ENCODE peak calls at places on chromosomes 6 and 20, in four cellular contexts. One of them, this sample, is unnamed. For H3K9me3 and H3K4me1, the result is how much of the 10 kb centered on the place peaks cover.

GRCh38 chr6:107674995-107675738 is 148.9 kb downstream of the SCML4 start:
- DNase-seq in CD8-positive, alpha-beta memory T cell: peak
- DNase-seq in neuronal stem cell: peak
- DNase-seq in lower lobe of right lung: peak
- DNase-seq in this sample: peak

GRCh38 chr6:7077856-7078255 is 29.9 kb upstream of the RREB1 start:
- DNase-seq in CD8-positive, alpha-beta memory T cell: no peak
- DNase-seq in lower lobe of right lung: no peak
- DNase-seq in neuronal stem cell: no peak
- DNase-seq in this sample: no peak

GRCh38 chr6:116682334-116682712 is 1.3 kb downstream of the KPNA5 start:
- DNase-seq in neuronal stem cell: no peak
- DNase-seq in lower lobe of right lung: no peak
- DNase-seq in CD8-positive, alpha-beta memory T cell: peak
- DNase-seq in this sample: no peak

GRCh38 chr20:64158346-64159285 is 5.6 kb upstream of the MYT1 start:
- DNase-seq in neuronal stem cell: no peak
- DNase-seq in lower lobe of right lung: peak
- DNase-seq in CD8-positive, alpha-beta memory T cell: no peak
- DNase-seq in this sample: peak

GRCh38 chr20:45798935-45799642 is 7.3 kb downstream of the DNTTIP1 start:
- DNase-seq in lower lobe of right lung: peak
- DNase-seq in neuronal stem cell: peak
- DNase-seq in CD8-positive, alpha-beta memory T cell: peak
- DNase-seq in this sample: peak

GRCh38 chr6:34644716-34645115 is 51.9 kb downstream of the ILRUN start:
- DNase-seq in neuronal stem cell: no peak
- DNase-seq in lower lobe of right lung: no peak
- DNase-seq in CD8-positive, alpha-beta memory T cell: no peak
- DNase-seq in this sample: no peak

GRCh38 chr6:146884728-146885127 is 286.0 kb downstream of the ADGB start:
- DNase-seq in neuronal stem cell: no peak
- DNase-seq in CD8-positive, alpha-beta memory T cell: no peak
- DNase-seq in lower lobe of right lung: no peak
- DNase-seq in this sample: no peak

GRCh38 chr6:45576648-45577624 is 199.2 kb upstream of the SUPT3H start:
- DNase-seq in CD8-positive, alpha-beta memory T cell: no peak
- DNase-seq in neuronal stem cell: no peak
- DNase-seq in lower lobe of right lung: peak
- DNase-seq in this sample: peak

GRCh38 chr6:2216794-2217383 is 28.5 kb downstream of the GMDS start:
- DNase-seq in CD8-positive, alpha-beta memory T cell: no peak
- DNase-seq in neuronal stem cell: no peak
- DNase-seq in lower lobe of right lung: no peak
- DNase-seq in this sample: no peak

GRCh38 chr6:131914234-131914633 is 36.9 kb downstream of the CCN2 start:
- DNase-seq in neuronal stem cell: no peak
- DNase-seq in lower lobe of right lung: no peak
- DNase-seq in CD8-positive, alpha-beta memory T cell: no peak
- DNase-seq in this sample: no peak

GRCh38 chr6:12844284-12845223 is 128.0 kb downstream of the PHACTR1 start:
- DNase-seq in CD8-positive, alpha-beta memory T cell: no peak
- DNase-seq in neuronal stem cell: no peak
- DNase-seq in lower lobe of right lung: no peak
- DNase-seq in this sample: no peak

GRCh38 chr6:92161953-92162352 is 1257.4 kb downstream of the EPHA7 start:
- DNase-seq in CD8-positive, alpha-beta memory T cell: no peak
- DNase-seq in neuronal stem cell: no peak
- DNase-seq in lower lobe of right lung: no peak
- DNase-seq in this sample: no peak

GRCh38 chr6:95242560-95242959 is 334.8 kb upstream of the MANEA start:
- DNase-seq in lower lobe of right lung: no peak
- DNase-seq in CD8-positive, alpha-beta memory T cell: no peak
- DNase-seq in neuronal stem cell: no peak
- DNase-seq in this sample: no peak

GRCh38 chr6:112085666-112086065 is 1.6 kb downstream of the TUBE1 start:
- DNase-seq in lower lobe of right lung: no peak
- DNase-seq in neuronal stem cell: no peak
- DNase-seq in CD8-positive, alpha-beta memory T cell: no peak
- DNase-seq in this sample: peak

GRCh38 chr6:108526739-108527174 is 34.0 kb upstream of the FOXO3 start:
- DNase-seq in lower lobe of right lung: no peak
- DNase-seq in neuronal stem cell: peak
- DNase-seq in CD8-positive, alpha-beta memory T cell: no peak
- DNase-seq in this sample: no peak

GRCh38 chr6:135269399-135270005 is 88.4 kb downstream of the MYB start:
- DNase-seq in CD8-positive, alpha-beta memory T cell: no peak
- DNase-seq in neuronal stem cell: no peak
- DNase-seq in lower lobe of right lung: no peak
- DNase-seq in this sample: no peak

DNA sequence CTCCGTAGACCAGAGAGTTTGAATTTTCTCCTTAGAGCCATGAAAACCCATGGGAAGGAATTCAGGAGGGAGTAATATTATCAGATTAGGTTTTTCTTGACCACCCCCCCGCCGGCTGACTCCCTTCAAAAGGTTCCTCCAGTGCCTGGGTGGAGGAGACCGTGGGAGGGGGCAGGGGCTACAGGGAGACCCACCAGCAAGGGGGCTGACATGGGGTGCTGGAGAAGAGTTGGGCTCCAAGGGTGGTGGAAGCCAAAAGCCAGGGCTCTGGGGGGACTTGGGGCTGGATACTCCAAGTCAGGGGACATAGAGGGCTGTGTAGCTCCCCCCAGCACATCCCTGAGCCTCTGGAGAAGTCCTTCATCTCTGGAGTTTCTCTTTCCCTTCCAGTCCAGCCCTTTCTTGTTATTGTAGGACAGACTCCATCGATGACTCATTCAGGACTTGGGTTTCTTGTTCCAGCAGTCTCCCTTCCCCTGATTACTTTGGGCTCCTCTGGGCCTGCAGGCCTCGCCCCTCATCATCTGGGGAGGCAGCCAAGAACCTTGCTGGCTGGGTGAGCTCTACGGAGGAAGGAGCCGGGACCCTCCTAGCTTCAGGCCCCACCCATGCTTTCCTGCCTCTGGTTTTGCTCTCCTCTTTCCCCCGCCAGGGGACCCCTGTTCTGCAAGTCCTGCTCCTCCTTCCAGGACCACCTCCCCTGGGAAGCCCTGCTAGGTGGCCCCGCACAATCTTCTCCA is 10.5 kb upstream of the KIAA1755 start:
- DNase-seq in neuronal stem cell: no peak
- DNase-seq in lower lobe of right lung: no peak
- DNase-seq in CD8-positive, alpha-beta memory T cell: no peak
- DNase-seq in this sample: peak
- H3K4me3 ChIP-seq in neuronal stem cell: no peak
- H3K4me3 ChIP-seq in lower lobe of right lung: no peak
- H3K4me3 ChIP-seq in CD8-positive, alpha-beta memory T cell: no peak
- H3K4me3 ChIP-seq in this sample: no peak

DNA sequence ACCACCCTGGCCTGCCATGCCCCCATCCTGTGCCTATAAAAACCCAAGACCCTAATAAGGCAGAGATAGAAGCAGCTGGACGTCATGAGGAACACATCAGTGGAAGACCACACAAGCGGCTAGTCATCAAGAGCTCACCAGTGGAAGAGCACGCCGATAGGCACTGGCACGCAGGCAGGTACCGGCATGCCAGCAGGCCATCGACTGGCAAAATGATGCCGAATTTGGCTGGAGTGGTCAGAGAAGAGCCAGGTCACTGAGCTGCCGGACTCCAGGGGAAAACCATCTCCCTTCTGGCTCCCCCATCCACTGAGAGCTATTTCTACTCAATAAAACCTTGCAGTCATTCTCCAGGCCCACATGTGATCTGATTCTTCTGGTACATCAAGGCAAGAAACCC is 227.6 kb upstream of the EXOC2 start:
- DNase-seq in lower lobe of right lung: no peak
- DNase-seq in CD8-positive, alpha-beta memory T cell: no peak
- DNase-seq in neuronal stem cell: no peak
- DNase-seq in this sample: no peak
- H3K9me3 ChIP-seq in lower lobe of right lung: under half
- H3K9me3 ChIP-seq in CD8-positive, alpha-beta memory T cell: under half
- H3K9me3 ChIP-seq in neuronal stem cell: under half
- H3K9me3 ChIP-seq in this sample: under half

GRCh38 chr20:25081065-25081729 is 744 bp downstream of the VSX1 start:
- DNase-seq in CD8-positive, alpha-beta memory T cell: peak
- DNase-seq in lower lobe of right lung: no peak
- DNase-seq in neuronal stem cell: peak
- DNase-seq in this sample: no peak

GRCh38 chr20:25077610-25078169 is 4.3 kb downstream of the VSX1 start:
- DNase-seq in lower lobe of right lung: peak
- DNase-seq in CD8-positive, alpha-beta memory T cell: no peak
- DNase-seq in neuronal stem cell: no peak
- DNase-seq in this sample: peak

GRCh38 chr20:25078662-25079061 is 3.3 kb downstream of the VSX1 start:
- DNase-seq in CD8-positive, alpha-beta memory T cell: no peak
- DNase-seq in neuronal stem cell: no peak
- DNase-seq in lower lobe of right lung: no peak
- DNase-seq in this sample: no peak

GRCh38 chr20:25076731-25077609 is 5.0 kb downstream of the VSX1 start:
- DNase-seq in lower lobe of right lung: no peak
- DNase-seq in CD8-positive, alpha-beta memory T cell: no peak
- DNase-seq in neuronal stem cell: no peak
- DNase-seq in this sample: no peak

GRCh38 chr20:25079171-25079570 is 2.8 kb downstream of the VSX1 start:
- DNase-seq in neuronal stem cell: no peak
- DNase-seq in lower lobe of right lung: no peak
- DNase-seq in CD8-positive, alpha-beta memory T cell: no peak
- DNase-seq in this sample: no peak
- H3K4me1 ChIP-seq in neuronal stem cell: under half
- H3K4me1 ChIP-seq in lower lobe of right lung: under half
- H3K4me1 ChIP-seq in CD8-positive, alpha-beta memory T cell: under half
- H3K4me1 ChIP-seq in this sample: under half

GRCh38 chr6:166658792-166659150 is 31.7 kb upstream of the RPS6KA2 start:
- DNase-seq in neuronal stem cell: no peak
- DNase-seq in CD8-positive, alpha-beta memory T cell: no peak
- DNase-seq in lower lobe of right lung: no peak
- DNase-seq in this sample: no peak
- H3K4me3 ChIP-seq in neuronal stem cell: no peak
- H3K4me3 ChIP-seq in CD8-positive, alpha-beta memory T cell: no peak
- H3K4me3 ChIP-seq in lower lobe of right lung: no peak
- H3K4me3 ChIP-seq in this sample: no peak

DNA sequence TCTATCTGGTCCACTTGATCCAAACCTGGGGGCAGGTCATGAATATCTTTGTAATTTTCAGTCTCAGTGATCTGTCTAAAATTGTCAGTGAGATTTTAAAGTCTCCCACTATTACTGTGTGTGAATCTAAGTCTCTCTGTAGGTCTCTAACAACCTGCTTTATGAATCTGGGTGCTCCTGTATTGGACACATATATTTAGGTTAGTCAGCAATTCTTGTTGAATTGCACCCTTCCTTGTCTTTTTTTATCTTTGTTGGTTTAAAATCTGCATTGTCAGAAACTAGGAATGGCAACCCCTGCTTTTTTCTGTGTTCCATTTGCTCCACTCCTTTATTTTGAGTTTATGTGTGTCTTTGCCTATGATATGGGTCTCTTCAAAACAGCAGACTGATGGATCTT is 140.7 kb downstream of the ASCC3 start:
- DNase-seq in CD8-positive, alpha-beta memory T cell: no peak
- DNase-seq in lower lobe of right lung: no peak
- DNase-seq in neuronal stem cell: no peak
- DNase-seq in this sample: no peak
- H3K9me3 ChIP-seq in CD8-positive, alpha-beta memory T cell: under half
- H3K9me3 ChIP-seq in lower lobe of right lung: under half
- H3K9me3 ChIP-seq in neuronal stem cell: under half
- H3K9me3 ChIP-seq in this sample: under half

GRCh38 chr6:167850792-167851191 is 24.1 kb downstream of the AFDN start:
- DNase-seq in CD8-positive, alpha-beta memory T cell: no peak
- DNase-seq in lower lobe of right lung: no peak
- DNase-seq in neuronal stem cell: no peak
- DNase-seq in this sample: no peak
- H3K4me1 ChIP-seq in CD8-positive, alpha-beta memory T cell: under half
- H3K4me1 ChIP-seq in lower lobe of right lung: half or more
- H3K4me1 ChIP-seq in neuronal stem cell: under half
- H3K4me1 ChIP-seq in this sample: under half

GRCh38 chr20:3071266-3071609 is 182 bp upstream of the OXT start:
- DNase-seq in lower lobe of right lung: no peak
- DNase-seq in CD8-positive, alpha-beta memory T cell: no peak
- DNase-seq in neuronal stem cell: no peak
- DNase-seq in this sample: no peak
- H3K4me3 ChIP-seq in lower lobe of right lung: peak
- H3K4me3 ChIP-seq in CD8-positive, alpha-beta memory T cell: peak
- H3K4me3 ChIP-seq in neuronal stem cell: no peak
- H3K4me3 ChIP-seq in this sample: peak

DNA sequence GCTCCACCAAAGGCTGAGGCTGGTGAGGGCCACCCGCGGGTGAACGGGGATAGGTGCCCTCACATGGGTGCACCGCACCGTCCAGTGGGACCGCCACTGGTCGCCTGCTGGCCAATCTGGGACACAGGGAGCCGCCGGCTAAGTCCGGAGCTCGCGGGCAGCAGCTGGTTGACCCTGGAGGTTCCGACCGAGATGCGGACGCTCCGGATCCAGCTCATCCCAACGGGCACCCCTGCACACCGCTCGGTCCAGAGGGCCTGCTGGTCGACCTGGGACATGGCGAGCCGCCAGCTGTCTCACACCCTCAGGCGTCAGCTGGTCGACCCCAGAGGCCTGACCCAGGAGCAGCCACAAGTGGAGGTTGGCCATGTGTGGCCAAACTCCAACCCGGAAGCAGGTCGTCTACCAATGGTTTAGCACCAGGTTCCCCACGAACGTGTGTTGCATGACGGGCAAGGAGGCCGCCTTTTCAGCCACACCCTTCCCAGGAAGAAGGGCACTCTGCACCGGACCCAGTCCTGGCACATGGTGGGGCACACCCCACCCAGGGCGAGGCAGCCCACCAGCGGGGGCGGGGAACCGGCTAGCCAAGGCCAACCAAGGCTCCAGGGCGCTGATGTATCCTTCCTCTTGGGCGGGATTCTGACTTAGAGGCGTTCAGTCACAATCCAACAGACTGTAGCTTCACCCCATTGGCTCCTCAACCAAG is 746.0 kb upstream of the DEFB115 start:
- DNase-seq in neuronal stem cell: no peak
- DNase-seq in CD8-positive, alpha-beta memory T cell: no peak
- DNase-seq in lower lobe of right lung: no peak
- DNase-seq in this sample: no peak
- H3K9me3 ChIP-seq in neuronal stem cell: under half
- H3K9me3 ChIP-seq in CD8-positive, alpha-beta memory T cell: under half
- H3K9me3 ChIP-seq in lower lobe of right lung: under half
- H3K9me3 ChIP-seq in this sample: under half

This sample was measured in heart left ventricle.